ENCODE peak calls at places on chromosomes 7 and 10, in nine cellular contexts. U is tibial nerve; L is ascending aorta; Z is mucosa of descending colon; F is H9; B is IMR-90; S is tibial artery; P is effector memory CD4-positive, alpha-beta T cell; N is hepatocyte. R is an unnamed sample.
A peak's percentile ranks its signal among the peaks of the same experiment; 100 is the strongest.

GRCh38 chr7:155921804-155922506 is 109.7 kb upstream of the SHH start:
- DNase-seq in B (no peak), S (no peak), F (peak; percentile 57), N (peak; percentile 82), U (no peak), Z (peak; percentile 73), L (no peak), P (no peak), R (no peak)

GRCh38 chr7:23356726-23357125 is 57.6 kb downstream of the MALSU1 start:
- DNase-seq in L (no peak), B (no peak), Z (no peak), S (no peak), N (no peak), F (no peak), P (no peak), U (no peak), R (no peak)

GRCh38 chr7:47581442-47581820 is 480 bp downstream of the TNS3 start:
- DNase-seq in S (no peak), B (no peak), P (no peak), F (no peak), U (no peak), L (no peak), Z (peak; percentile 75), N (peak; percentile 73), R (no peak)

GRCh38 chr7:146510088-146510680 is 393.6 kb downstream of the CNTNAP2 start:
- DNase-seq in N (no peak), Z (no peak), B (no peak), U (no peak), F (no peak), L (no peak), S (no peak), P (no peak), R (no peak)

GRCh38 chr7:97011536-97012292 is 6.4 kb downstream of the DLX6 start:
- DNase-seq in B (no peak), U (no peak), Z (no peak), F (no peak), S (no peak), L (no peak), N (no peak), P (no peak), R (no peak)

GRCh38 chr7:92268921-92269320 is 23.1 kb downstream of the ANKIB1 start:
- DNase-seq in U (no peak), B (no peak), N (no peak), S (no peak), P (no peak), L (no peak), F (no peak), Z (no peak), R (no peak)

GRCh38 chr7:129777993-129778769 is 166.7 kb downstream of the NRF1 start:
- DNase-seq in F (no peak), U (no peak), L (no peak), B (no peak), P (no peak), N (no peak), S (no peak), Z (no peak), R (no peak)

GRCh38 chr7:104643587-104644217 is 315.3 kb downstream of the LHFPL3 start:
- DNase-seq in F (peak; percentile 48), B (no peak), U (no peak), N (peak; percentile 8), S (no peak), P (no peak), Z (peak; percentile 12), L (no peak), R (no peak)

GRCh38 chr7:75667938-75668337 is 70.8 kb downstream of the HIP1 start:
- DNase-seq in P (no peak), Z (no peak), S (no peak), L (no peak), F (no peak), N (no peak), U (no peak), B (no peak), R (no peak)

GRCh38 chr10:46048152-46048551 is 2.1 kb upstream of the MSMB start:
- DNase-seq in L (no peak), U (no peak), B (no peak), P (no peak), F (no peak), N (no peak), S (no peak), Z (no peak), R (no peak)

GRCh38 chr10:2005546-2005945 is 268.2 kb upstream of the ADARB2 start:
- DNase-seq in Z (no peak), B (no peak), P (no peak), F (no peak), S (no peak), N (no peak), U (no peak), L (no peak), R (no peak)

GRCh38 chr7:69953319-69954067 is 355.2 kb downstream of the AUTS2 start:
- DNase-seq in B (no peak), Z (no peak), L (no peak), N (no peak), U (no peak), P (no peak), F (no peak), S (no peak), R (no peak)

GRCh38 chr10:75110006-75110632 is 1.3 kb upstream of the SAMD8 start:
- DNase-seq in P (no peak), Z (no peak), F (no peak), S (no peak), L (no peak), N (no peak), B (no peak), U (no peak), R (no peak)

GRCh38 chr7:101172005-101172853 is 6.9 kb upstream of the VGF start:
- DNase-seq in B (no peak), U (no peak), S (no peak), Z (no peak), P (no peak), N (no peak), L (no peak), F (peak; percentile 69), R (no peak)

GRCh38 chr7:46461334-46461777 is 540.3 kb upstream of the IGFBP3 start:
- DNase-seq in S (no peak), F (no peak), U (no peak), B (peak; percentile 81), Z (no peak), N (peak; percentile 40), L (no peak), P (no peak), R (no peak)

GRCh38 chr10:72242675-72243074 is 26.6 kb upstream of the ASCC1 start:
- DNase-seq in P (no peak), L (peak; percentile 85), U (peak; percentile 61), F (peak; percentile 57), N (peak; percentile 49), Z (no peak), B (no peak), S (peak; percentile 88), R (peak; percentile 66)

GRCh38 chr10:72243822-72244437 is 27.9 kb upstream of the ASCC1 start:
- DNase-seq in P (no peak), L (peak; percentile 90), U (peak; percentile 80), B (peak; percentile 90), S (peak; percentile 92), N (peak; percentile 84), Z (peak; percentile 86), F (no peak), R (peak; percentile 68)

GRCh38 chr10:72245949-72246525 is 27.7 kb upstream of the DDIT4 start:
- DNase-seq in L (no peak), Z (no peak), N (no peak), U (no peak), S (no peak), B (no peak), F (no peak), P (no peak), R (no peak)

GRCh38 chr10:72241853-72242252 is 25.8 kb upstream of the ASCC1 start:
- DNase-seq in U (no peak), N (no peak), B (no peak), S (no peak), L (no peak), Z (no peak), P (no peak), F (no peak), R (no peak)

GRCh38 chr10:72244573-72245038 is 28.5 kb upstream of the ASCC1 start:
- DNase-seq in Z (no peak), S (no peak), U (no peak), P (no peak), B (no peak), N (no peak), L (no peak), F (no peak), R (no peak)
- H3K4me1 ChIP-seq in Z (peaks cover 69% of the 10 kb centered on the region), S (peaks cover 83% of the 10 kb centered on the region), U (peaks cover 14% of the 10 kb centered on the region), P (peaks cover 62% of the 10 kb centered on the region), B (peaks cover 25% of the 10 kb centered on the region), N (peaks cover 51% of the 10 kb centered on the region), L (peaks cover 75% of the 10 kb centered on the region), F (peaks cover 5% of the 10 kb centered on the region), R (peaks cover 70% of the 10 kb centered on the region)

DNA sequence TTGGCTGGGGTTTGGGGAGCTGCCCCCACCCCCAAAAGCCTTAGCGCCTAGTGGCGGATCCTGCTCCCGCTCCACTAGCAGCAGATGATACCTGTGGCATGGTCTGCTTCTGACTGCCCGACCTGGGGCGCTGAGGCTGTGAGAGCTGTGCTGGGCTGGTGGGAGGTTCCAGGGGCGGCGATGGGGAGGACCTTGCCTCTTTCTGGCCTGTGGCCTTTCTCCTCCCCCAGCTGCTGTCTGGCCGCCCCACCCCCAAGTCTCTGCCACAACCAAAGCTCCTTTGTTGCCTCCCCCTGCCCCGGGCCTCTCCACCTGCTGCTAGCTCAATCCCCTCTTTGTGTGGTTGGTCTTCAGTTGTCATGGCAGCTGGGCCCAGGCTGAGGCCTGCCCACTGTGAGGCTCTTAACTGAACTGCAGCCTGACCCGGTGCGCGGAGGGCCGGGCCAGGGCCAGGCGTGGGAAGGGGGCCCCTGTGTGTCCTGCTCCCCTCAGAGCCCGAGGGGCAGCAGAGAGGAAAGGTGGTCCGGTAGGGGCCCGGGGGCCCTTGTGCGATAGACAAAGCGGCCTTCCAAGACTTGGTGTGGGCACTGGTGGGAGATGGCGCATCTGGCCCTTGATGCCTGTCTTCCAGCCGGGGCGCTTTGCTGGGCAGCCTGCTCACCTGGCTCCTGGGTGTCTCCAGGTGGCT is 4.7 kb downstream of the ZNF775 start:
- DNase-seq in P (no peak), S (no peak), N (peak; percentile 79), U (peak; percentile 62), Z (peak; percentile 86), B (no peak), L (no peak), F (peak; percentile 99), R (no peak)
- H3K4me1 ChIP-seq in P (peaks cover 3% of the 10 kb centered on the region), S (peaks cover 12% of the 10 kb centered on the region), N (peaks cover 35% of the 10 kb centered on the region), U (no peaks in the 10 kb centered on the region), Z (peaks cover 44% of the 10 kb centered on the region), B (peaks cover 9% of the 10 kb centered on the region), L (peaks cover 9% of the 10 kb centered on the region), F (peaks cover 12% of the 10 kb centered on the region), R (peaks cover 26% of the 10 kb centered on the region)

GRCh38 chr7:84107259-84107658 is 87.3 kb downstream of the SEMA3A start:
- DNase-seq in N (no peak), P (no peak), B (no peak), S (no peak), L (no peak), U (no peak), F (no peak), Z (no peak), R (no peak)
- H3K4me1 ChIP-seq in N (no peaks in the 10 kb centered on the region), P (no peaks in the 10 kb centered on the region), B (peaks cover 7% of the 10 kb centered on the region), S (no peaks in the 10 kb centered on the region), L (no peaks in the 10 kb centered on the region), U (no peaks in the 10 kb centered on the region), F (peaks cover 8% of the 10 kb centered on the region), Z (no peaks in the 10 kb centered on the region), R (no peaks in the 10 kb centered on the region)

GRCh38 chr7:112622159-112622715 is 141.4 kb downstream of the LSMEM1 start:
- DNase-seq in U (no peak), L (no peak), N (no peak), P (no peak), B (no peak), Z (no peak), F (peak; percentile 45), S (no peak), R (no peak)
- H3K4me1 ChIP-seq in U (no peaks in the 10 kb centered on the region), L (no peaks in the 10 kb centered on the region), N (no peaks in the 10 kb centered on the region), P (no peaks in the 10 kb centered on the region), B (no peaks in the 10 kb centered on the region), Z (no peaks in the 10 kb centered on the region), F (no peaks in the 10 kb centered on the region), S (no peaks in the 10 kb centered on the region), R (no peaks in the 10 kb centered on the region)